ENCODE peak calls at places on chromosomes 4 and X, in seven cellular contexts. One of them, this sample, is unnamed.

GRCh38 chrX:11792461-11793421 is 34.7 kb downstream of the MSL3 start:
- DNase-seq in DMS153: peak; percentile 11
- DNase-seq in NCI-H187: no peak
- DNase-seq in OCI-M1: peak; percentile 2
- DNase-seq in stimulated activated CD8-positive, alpha-beta memory T cell treated with anti-CD3 and anti-CD28 coated beads, Interleukin-7, amount 100 ng/mL, for 24 hours: no peak
- DNase-seq in small intestine: peak; percentile 0
- DNase-seq in AG04450: no peak
- DNase-seq in this sample: no peak

GRCh38 chr4:40419231-40419912 is 84.2 kb downstream of the CHRNA9 start:
- DNase-seq in NCI-H187: no peak
- DNase-seq in AG04450: no peak
- DNase-seq in small intestine: peak; percentile 95
- DNase-seq in DMS153: no peak
- DNase-seq in stimulated activated CD8-positive, alpha-beta memory T cell treated with anti-CD3 and anti-CD28 coated beads, Interleukin-7, amount 100 ng/mL, for 24 hours: no peak
- DNase-seq in OCI-M1: no peak
- DNase-seq in this sample: no peak

GRCh38 chr4:113394730-113395530 is 345.5 kb downstream of the ANK2 start:
- DNase-seq in OCI-M1: peak; percentile 91
- DNase-seq in small intestine: peak; percentile 90
- DNase-seq in AG04450: peak; percentile 74
- DNase-seq in DMS153: peak; percentile 79
- DNase-seq in NCI-H187: peak; percentile 1
- DNase-seq in stimulated activated CD8-positive, alpha-beta memory T cell treated with anti-CD3 and anti-CD28 coated beads, Interleukin-7, amount 100 ng/mL, for 24 hours: peak; percentile 3
- DNase-seq in this sample: peak; percentile 98

GRCh38 chrX:152245231-152245630 is 106.9 kb upstream of the MAGEA10 start:
- DNase-seq in OCI-M1: no peak
- DNase-seq in NCI-H187: no peak
- DNase-seq in small intestine: no peak
- DNase-seq in stimulated activated CD8-positive, alpha-beta memory T cell treated with anti-CD3 and anti-CD28 coated beads, Interleukin-7, amount 100 ng/mL, for 24 hours: no peak
- DNase-seq in AG04450: no peak
- DNase-seq in DMS153: no peak
- DNase-seq in this sample: no peak

GRCh38 chrX:16594490-16594889 is 55.5 kb upstream of the S100G start:
- DNase-seq in OCI-M1: no peak
- DNase-seq in stimulated activated CD8-positive, alpha-beta memory T cell treated with anti-CD3 and anti-CD28 coated beads, Interleukin-7, amount 100 ng/mL, for 24 hours: no peak
- DNase-seq in AG04450: no peak
- DNase-seq in small intestine: peak; percentile 2
- DNase-seq in DMS153: no peak
- DNase-seq in NCI-H187: no peak
- DNase-seq in this sample: no peak

GRCh38 chr4:138390286-138390685 is 148.1 kb upstream of the SLC7A11 start:
- DNase-seq in stimulated activated CD8-positive, alpha-beta memory T cell treated with anti-CD3 and anti-CD28 coated beads, Interleukin-7, amount 100 ng/mL, for 24 hours: no peak
- DNase-seq in DMS153: no peak
- DNase-seq in OCI-M1: peak; percentile 39
- DNase-seq in NCI-H187: no peak
- DNase-seq in small intestine: no peak
- DNase-seq in AG04450: no peak
- DNase-seq in this sample: no peak

GRCh38 chrX:53294024-53294648 is 12.8 kb upstream of the IQSEC2 start:
- DNase-seq in AG04450: no peak
- DNase-seq in stimulated activated CD8-positive, alpha-beta memory T cell treated with anti-CD3 and anti-CD28 coated beads, Interleukin-7, amount 100 ng/mL, for 24 hours: no peak
- DNase-seq in small intestine: peak; percentile 47
- DNase-seq in NCI-H187: no peak
- DNase-seq in OCI-M1: peak; percentile 43
- DNase-seq in DMS153: no peak
- DNase-seq in this sample: peak; percentile 55

GRCh38 chr4:40525811-40526598 is 103.7 kb downstream of the RBM47 start:
- DNase-seq in AG04450: peak; percentile 45
- DNase-seq in OCI-M1: peak; percentile 36
- DNase-seq in stimulated activated CD8-positive, alpha-beta memory T cell treated with anti-CD3 and anti-CD28 coated beads, Interleukin-7, amount 100 ng/mL, for 24 hours: no peak
- DNase-seq in DMS153: no peak
- DNase-seq in small intestine: peak; percentile 68
- DNase-seq in NCI-H187: no peak
- DNase-seq in this sample: peak; percentile 73

GRCh38 chr4:169815606-169816005 is 57.9 kb upstream of the HPF1 start:
- DNase-seq in NCI-H187: no peak
- DNase-seq in AG04450: no peak
- DNase-seq in DMS153: no peak
- DNase-seq in stimulated activated CD8-positive, alpha-beta memory T cell treated with anti-CD3 and anti-CD28 coated beads, Interleukin-7, amount 100 ng/mL, for 24 hours: no peak
- DNase-seq in OCI-M1: no peak
- DNase-seq in small intestine: no peak
- DNase-seq in this sample: peak; percentile 3

GRCh38 chr4:124121511-124121934 is 591.0 kb downstream of the ANKRD50 start:
- DNase-seq in DMS153: no peak
- DNase-seq in stimulated activated CD8-positive, alpha-beta memory T cell treated with anti-CD3 and anti-CD28 coated beads, Interleukin-7, amount 100 ng/mL, for 24 hours: no peak
- DNase-seq in small intestine: no peak
- DNase-seq in NCI-H187: no peak
- DNase-seq in OCI-M1: no peak
- DNase-seq in AG04450: no peak
- DNase-seq in this sample: peak; percentile 61

GRCh38 chr4:88812420-88812819 is 114.8 kb upstream of the NAP1L5 start:
- DNase-seq in DMS153: no peak
- DNase-seq in OCI-M1: no peak
- DNase-seq in stimulated activated CD8-positive, alpha-beta memory T cell treated with anti-CD3 and anti-CD28 coated beads, Interleukin-7, amount 100 ng/mL, for 24 hours: no peak
- DNase-seq in NCI-H187: no peak
- DNase-seq in AG04450: no peak
- DNase-seq in small intestine: no peak
- DNase-seq in this sample: no peak

GRCh38 chr4:108171541-108172230 is 3.0 kb upstream of the LEF1 start:
- DNase-seq in OCI-M1: no peak
- DNase-seq in DMS153: no peak
- DNase-seq in NCI-H187: no peak
- DNase-seq in stimulated activated CD8-positive, alpha-beta memory T cell treated with anti-CD3 and anti-CD28 coated beads, Interleukin-7, amount 100 ng/mL, for 24 hours: no peak
- DNase-seq in AG04450: no peak
- DNase-seq in small intestine: no peak
- DNase-seq in this sample: no peak

GRCh38 chr4:35461931-35462659 is 782.2 kb downstream of the ARAP2 start:
- DNase-seq in stimulated activated CD8-positive, alpha-beta memory T cell treated with anti-CD3 and anti-CD28 coated beads, Interleukin-7, amount 100 ng/mL, for 24 hours: no peak
- DNase-seq in DMS153: no peak
- DNase-seq in AG04450: no peak
- DNase-seq in NCI-H187: no peak
- DNase-seq in OCI-M1: peak; percentile 8
- DNase-seq in small intestine: no peak
- DNase-seq in this sample: peak; percentile 7

GRCh38 chr4:88674565-88674964 is 23.1 kb downstream of the NAP1L5 start:
- DNase-seq in OCI-M1: no peak
- DNase-seq in DMS153: no peak
- DNase-seq in stimulated activated CD8-positive, alpha-beta memory T cell treated with anti-CD3 and anti-CD28 coated beads, Interleukin-7, amount 100 ng/mL, for 24 hours: no peak
- DNase-seq in AG04450: no peak
- DNase-seq in small intestine: no peak
- DNase-seq in NCI-H187: no peak
- DNase-seq in this sample: no peak

This sample was measured in HT-29.